ENCODE peak calls at places on chromosomes 6 and 20, in four cellular contexts. M is left colon, U is cerebellum, P is HT1080. D is an unnamed sample.

GRCh38 chr20:20549267-20549612 is 163.2 kb downstream of the RALGAPA2 start:
- DNase-seq in P (peak; percentile 5), M (no peak), U (peak; percentile 73), D (no peak)

GRCh38 chr20:62685781-62686555 is 22.7 kb upstream of the NTSR1 start:
- DNase-seq in P (no peak), U (peak; percentile 56), M (peak; percentile 60), D (no peak)

GRCh38 chr6:156934054-156934424 is 156.9 kb downstream of the ARID1B start:
- DNase-seq in P (no peak), M (no peak), U (no peak), D (no peak)

GRCh38 chr6:158996863-158997262 is 3.1 kb downstream of the RSPH3 start:
- DNase-seq in P (no peak), M (no peak), U (no peak), D (no peak)

GRCh38 chr6:169046483-169047192 is 207.0 kb downstream of the THBS2 start:
- DNase-seq in P (peak; percentile 51), U (no peak), M (no peak), D (peak; percentile 28)

GRCh38 chr6:19465760-19466159 is 371.4 kb upstream of the ID4 start:
- DNase-seq in M (no peak), U (no peak), P (no peak), D (no peak)

GRCh38 chr6:4924872-4925271 is 79.0 kb downstream of the RPP40 start:
- DNase-seq in M (no peak), U (no peak), P (no peak), D (no peak)

GRCh38 chr20:63836335-63837133 is 5.5 kb upstream of the ZBTB46 start:
- DNase-seq in P (no peak), M (no peak), U (peak; percentile 71), D (no peak)

GRCh38 chr6:1739220-1739619 is 129.5 kb downstream of the FOXC1 start:
- DNase-seq in M (no peak), P (no peak), U (no peak), D (no peak)

GRCh38 chr6:51844391-51844735 is 243.1 kb downstream of the PKHD1 start:
- DNase-seq in M (no peak), P (no peak), U (no peak), D (no peak)

GRCh38 chr6:148223424-148223842 is 119.2 kb upstream of the SASH1 start:
- DNase-seq in M (no peak), P (peak; percentile 71), U (no peak), D (peak; percentile 37)

GRCh38 chr6:117909638-117910037 is 2.6 kb downstream of the SLC35F1 start:
- DNase-seq in P (no peak), M (no peak), U (no peak), D (no peak)

GRCh38 chr20:64155258-64156135 is 8.8 kb upstream of the MYT1 start:
- DNase-seq in P (no peak), U (peak; percentile 89), M (no peak), D (no peak)

GRCh38 chr6:15246217-15247211 is 645 bp downstream of the JARID2 start:
- DNase-seq in M (peak; percentile 23), U (no peak), P (no peak), D (no peak)

GRCh38 chr6:52724406-52725121 is 38.7 kb downstream of the GSTA2 start:
- DNase-seq in U (peak; percentile 9), P (no peak), M (peak; percentile 84), D (peak; percentile 79)

GRCh38 chr20:24489631-24490260 is 20.3 kb downstream of the SYNDIG1 start:
- DNase-seq in M (no peak), U (no peak), P (no peak), D (no peak)

GRCh38 chr6:165091121-165091785 is 218.2 kb downstream of the C6orf118 start:
- DNase-seq in P (peak; percentile 38), U (no peak), M (peak; percentile 5), D (peak; percentile 36)

GRCh38 chr6:52877168-52877567 is 32.3 kb downstream of the GSTA3 start:
- DNase-seq in P (peak; percentile 72), U (no peak), M (no peak), D (peak; percentile 12)

GRCh38 chr20:41587956-41588355 is 30.2 kb downstream of the CHD6 start:
- DNase-seq in P (peak; percentile 69), U (no peak), M (no peak), D (no peak)

GRCh38 chr6:36195471-36196048 is 984 bp upstream of the BRPF3 start:
- DNase-seq in M (no peak), P (no peak), U (no peak), D (no peak)

GRCh38 chr20:12967932-12968331 is 40.8 kb upstream of the SPTLC3 start:
- DNase-seq in M (no peak), U (no peak), P (no peak), D (no peak)

GRCh38 chr6:75084872-75085381 is 120.9 kb downstream of the COL12A1 start:
- DNase-seq in P (no peak), U (no peak), M (peak; percentile 22), D (no peak)